ENCODE peak calls at places on chromosomes 4 and X, in seven cellular contexts. O is D341Med; H is effector CD4-positive, alpha-beta T cell; T is GOT3; J is naive thymus-derived CD4-positive, alpha-beta T cell; X is SJSA1; Y is T-helper 17 cell. N is an unnamed sample.

GRCh38 chr4:99875073-99875472 is 19.2 kb downstream of the LAMTOR3 start:
- DNase-seq in H (no peak), T (no peak), J (no peak), Y (no peak), O (no peak), X (no peak), N (no peak)

GRCh38 chrX:9876205-9876604 is 90.0 kb downstream of the SHROOM2 start:
- DNase-seq in O (no peak), Y (no peak), J (peak), X (no peak), T (no peak), H (no peak), N (no peak)

GRCh38 chr4:105741548-105741947 is 33.0 kb downstream of the GSTCD start:
- DNase-seq in T (no peak), Y (no peak), H (no peak), J (no peak), O (no peak), X (no peak), N (no peak)

GRCh38 chr4:108036252-108036651 is 46.6 kb downstream of the HADH start:
- DNase-seq in O (no peak), H (peak), X (no peak), J (peak), Y (peak), T (no peak), N (peak)

GRCh38 chrX:152907084-152907651 is 9.3 kb downstream of the ZNF185 start:
- DNase-seq in O (no peak), X (no peak), J (no peak), H (no peak), Y (no peak), T (no peak), N (no peak)

GRCh38 chrX:9467181-9467580 is 2.3 kb downstream of the TBL1X start:
- DNase-seq in O (no peak), X (no peak), J (no peak), T (no peak), Y (no peak), H (no peak), N (no peak)

GRCh38 chr4:15043922-15044321 is 41.6 kb downstream of the CPEB2 start:
- DNase-seq in X (no peak), J (no peak), O (no peak), T (no peak), H (no peak), Y (no peak), N (no peak)

GRCh38 chrX:4547218-4547836 is 833.9 kb upstream of the PRKX start:
- DNase-seq in Y (peak), H (peak), J (peak), T (no peak), O (peak), X (peak), N (peak)

GRCh38 chr4:71635094-71635493 is 148.8 kb downstream of the GC start:
- DNase-seq in X (no peak), T (no peak), J (no peak), H (no peak), O (no peak), Y (no peak), N (no peak)

N was measured in T follicular helper cell.